ENCODE peak calls at places on chromosomes 4 and X, in four cellular contexts. One of them, this sample, is unnamed.

GRCh38 chrX:38975368-38975767 is 174.1 kb downstream of the MID1IP1 start:
- DNase-seq in hippocampal formation: no peak
- DNase-seq in ovary: no peak
- DNase-seq in activated B cell treated with CpG ODN at 0.5 μM for 24 hours: no peak
- DNase-seq in this sample: no peak

GRCh38 chrX:5857232-5857631 is 371.4 kb downstream of the NLGN4X start:
- DNase-seq in hippocampal formation: no peak
- DNase-seq in ovary: no peak
- DNase-seq in activated B cell treated with CpG ODN at 0.5 μM for 24 hours: no peak
- DNase-seq in this sample: no peak

GRCh38 chrX:10052906-10053625 is 85.9 kb downstream of the CLDN34 start:
- DNase-seq in hippocampal formation: peak; percentile 68
- DNase-seq in ovary: no peak
- DNase-seq in activated B cell treated with CpG ODN at 0.5 μM for 24 hours: no peak
- DNase-seq in this sample: no peak

GRCh38 chr4:158282252-158282651 is 72.0 kb downstream of the TMEM144 start:
- DNase-seq in hippocampal formation: no peak
- DNase-seq in ovary: no peak
- DNase-seq in activated B cell treated with CpG ODN at 0.5 μM for 24 hours: no peak
- DNase-seq in this sample: no peak

GRCh38 chr4:32000846-32001488 is 1280.8 kb downstream of the PCDH7 start:
- DNase-seq in hippocampal formation: no peak
- DNase-seq in ovary: no peak
- DNase-seq in activated B cell treated with CpG ODN at 0.5 μM for 24 hours: no peak
- DNase-seq in this sample: no peak

GRCh38 chr4:78057600-78058560 is 757 bp downstream of the FRAS1 start:
- DNase-seq in hippocampal formation: peak; percentile 12
- DNase-seq in ovary: peak; percentile 62
- DNase-seq in activated B cell treated with CpG ODN at 0.5 μM for 24 hours: peak; percentile 26
- DNase-seq in this sample: peak; percentile 46

GRCh38 chrX:13110427-13111324 is 66.3 kb upstream of the FAM9C start:
- DNase-seq in hippocampal formation: no peak
- DNase-seq in ovary: no peak
- DNase-seq in activated B cell treated with CpG ODN at 0.5 μM for 24 hours: no peak
- DNase-seq in this sample: no peak

GRCh38 chrX:124234348-124234747 is 98.1 kb upstream of the TEX13D start:
- DNase-seq in hippocampal formation: no peak
- DNase-seq in ovary: no peak
- DNase-seq in activated B cell treated with CpG ODN at 0.5 μM for 24 hours: no peak
- DNase-seq in this sample: no peak

GRCh38 chrX:40514376-40514775 is 66.4 kb upstream of the ATP6AP2 start:
- DNase-seq in hippocampal formation: no peak
- DNase-seq in ovary: no peak
- DNase-seq in activated B cell treated with CpG ODN at 0.5 μM for 24 hours: no peak
- DNase-seq in this sample: no peak

GRCh38 chrX:124829930-124830329 is 483.6 kb downstream of the SH2D1A start:
- DNase-seq in hippocampal formation: no peak
- DNase-seq in ovary: no peak
- DNase-seq in activated B cell treated with CpG ODN at 0.5 μM for 24 hours: no peak
- DNase-seq in this sample: no peak

This sample was measured in dorsolateral prefrontal cortex.